ENCODE peak calls at places on chromosomes 4 and X, in six cellular contexts. T is breast epithelium, Z is HepG2, H is HL-60, G is transverse colon, I is endothelial cell of umbilical vein. J is an unnamed sample.
A peak's percentile ranks its signal among the peaks of the same experiment; 100 is the strongest.

GRCh38 chrX:106208154-106208553 is 40.0 kb downstream of the PWWP3B start:
- DNase-seq in H (no peak), G (no peak), T (no peak), I (no peak), Z (no peak), J (no peak)

GRCh38 chrX:79371640-79372039 is 4.5 kb upstream of the ITM2A start:
- DNase-seq in H (no peak), T (no peak), I (no peak), Z (no peak), G (no peak), J (no peak)

GRCh38 chrX:38004046-38004445 is 2.3 kb upstream of the SYTL5 start:
- DNase-seq in I (no peak), G (no peak), T (no peak), H (no peak), Z (no peak), J (no peak)

GRCh38 chr4:125198916-125199315 is 115.8 kb upstream of the FAT4 start:
- DNase-seq in H (no peak), I (peak; percentile 84), T (no peak), G (no peak), Z (no peak), J (no peak)

GRCh38 chrX:37454537-37455285 is 105.5 kb downstream of the PRRG1 start:
- DNase-seq in H (no peak), T (no peak), I (peak; percentile 32), G (peak; percentile 28), Z (no peak), J (no peak)

GRCh38 chrX:1506916-1507315 is 30.1 kb downstream of the P2RY8 start:
- DNase-seq in I (no peak), Z (no peak), G (no peak), H (no peak), T (no peak), J (no peak)

GRCh38 chr4:145740796-145741195 is 60.9 kb downstream of the C4orf51 start:
- DNase-seq in Z (no peak), G (no peak), I (no peak), T (no peak), H (no peak), J (no peak)

GRCh38 chr4:100949350-100949935 is 397.9 kb downstream of the PPP3CA start:
- DNase-seq in H (no peak), G (no peak), Z (no peak), T (no peak), I (no peak), J (no peak)

GRCh38 chr4:8247047-8247930 is 22.3 kb upstream of the HTRA3 start:
- DNase-seq in T (no peak), H (no peak), I (no peak), G (peak; percentile 26), Z (peak; percentile 71), J (no peak)

GRCh38 chr4:4860381-4860802 is 927 bp downstream of the MSX1 start:
- DNase-seq in H (no peak), Z (peak; percentile 24), I (peak; percentile 23), T (no peak), G (no peak), J (no peak)
- TF ChIP-seq POLR2AphosphoS5 in H (no peak), Z (no peak), I (no peak), T (no peak), G (no peak), J (no peak)

DNA sequence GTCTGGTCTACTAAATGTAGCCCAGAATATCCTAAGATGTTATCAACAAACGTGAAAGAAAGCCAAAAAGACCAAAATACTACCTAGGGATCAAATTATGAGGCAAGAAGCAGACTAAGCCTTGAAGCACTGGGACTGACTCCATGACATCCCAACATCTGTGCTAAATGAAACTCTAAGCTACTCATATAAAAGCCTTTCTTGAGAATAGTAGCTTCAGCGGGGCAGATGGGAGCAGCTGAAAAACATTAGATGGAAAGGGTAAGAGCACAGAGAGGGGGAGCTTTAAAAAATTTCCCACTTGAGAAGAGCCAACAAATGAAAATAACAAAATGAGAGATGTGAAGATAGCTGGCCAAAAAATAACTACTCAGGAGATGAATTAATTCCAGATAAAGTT is 81.7 kb downstream of the MAD2L1 start:
- DNase-seq in I (no peak), T (no peak), Z (no peak), H (no peak), G (no peak), J (no peak)
- TF ChIP-seq POLR2AphosphoS5 in I (no peak), T (no peak), Z (no peak), H (no peak), G (no peak), J (no peak)

GRCh38 chr4:94345984-94346383 is 3.3 kb upstream of the HPGDS start:
- DNase-seq in G (no peak), T (no peak), H (no peak), I (no peak), Z (no peak), J (no peak)
- TF ChIP-seq POLR2AphosphoS5 in G (no peak), T (no peak), H (no peak), I (no peak), Z (no peak), J (no peak)

GRCh38 chr4:118964891-118965411 is 76.3 kb downstream of the SYNPO2 start:
- DNase-seq in T (no peak), Z (no peak), H (no peak), I (no peak), G (no peak), J (no peak)

GRCh38 chr4:118968813-118969212 is 80.2 kb downstream of the SYNPO2 start:
- DNase-seq in H (no peak), I (no peak), T (no peak), Z (no peak), G (no peak), J (no peak)

GRCh38 chr4:118967393-118967792 is 78.7 kb downstream of the SYNPO2 start:
- DNase-seq in Z (no peak), I (no peak), H (no peak), T (no peak), G (no peak), J (no peak)

GRCh38 chr4:118969359-118969758 is 80.7 kb downstream of the SYNPO2 start:
- DNase-seq in T (no peak), G (peak; percentile 35), H (peak; percentile 53), Z (peak; percentile 11), I (peak; percentile 72), J (no peak)

GRCh38 chr4:118968006-118968405 is 79.4 kb downstream of the SYNPO2 start:
- DNase-seq in Z (no peak), T (no peak), I (peak; percentile 38), H (peak; percentile 86), G (peak; percentile 43), J (peak; percentile 30)
- TF ChIP-seq POLR2AphosphoS5 in Z (no peak), T (peak; percentile 37), I (no peak), H (no peak), G (peak; percentile 34), J (no peak)

GRCh38 chr4:23932186-23932585 is 42.3 kb upstream of the PPARGC1A start:
- DNase-seq in Z (no peak), I (no peak), T (no peak), G (no peak), H (no peak), J (no peak)

GRCh38 chr4:23931489-23931830 is 41.6 kb upstream of the PPARGC1A start:
- DNase-seq in Z (no peak), G (no peak), I (no peak), H (no peak), T (no peak), J (no peak)

GRCh38 chr4:23932935-23933334 is 43.1 kb upstream of the PPARGC1A start:
- DNase-seq in T (no peak), G (no peak), I (no peak), H (no peak), Z (no peak), J (no peak)

GRCh38 chr4:23929248-23929647 is 39.4 kb upstream of the PPARGC1A start:
- DNase-seq in H (no peak), Z (no peak), I (no peak), G (no peak), T (no peak), J (no peak)

GRCh38 chr4:23930750-23931488 is 41.1 kb upstream of the PPARGC1A start:
- DNase-seq in H (no peak), G (peak; percentile 34), I (no peak), T (peak; percentile 61), Z (peak; percentile 75), J (no peak)
- TF ChIP-seq POLR2AphosphoS5 in H (no peak), G (peak; percentile 25), I (no peak), T (peak; percentile 68), Z (no peak), J (no peak)

DNA sequence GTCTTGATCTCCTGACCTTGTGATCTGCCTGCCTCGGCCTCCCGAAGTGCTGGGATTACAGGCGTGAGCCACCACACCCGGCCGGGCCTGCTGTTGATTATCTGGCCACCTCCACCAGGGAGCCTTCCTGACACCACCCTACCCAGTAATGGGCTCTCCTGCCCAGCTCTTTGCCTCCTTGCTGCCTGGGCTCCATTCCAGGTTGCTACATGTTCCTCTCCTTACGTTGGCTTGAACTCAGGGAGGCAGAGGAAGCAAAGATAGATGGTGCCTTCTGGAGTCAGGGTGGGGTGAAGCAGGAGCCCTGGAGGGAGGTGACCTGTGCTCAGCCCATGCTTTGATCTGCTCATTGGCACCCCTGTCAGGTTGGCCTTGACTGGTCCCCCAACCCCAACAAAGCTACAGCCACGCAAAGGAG is 26.3 kb downstream of the FLNA start:
- DNase-seq in G (no peak), H (no peak), T (no peak), I (no peak), Z (no peak), J (no peak)
- TF ChIP-seq POLR2AphosphoS5 in G (no peak), H (peak; percentile 35), T (no peak), I (no peak), Z (no peak), J (peak; percentile 15)

DNA sequence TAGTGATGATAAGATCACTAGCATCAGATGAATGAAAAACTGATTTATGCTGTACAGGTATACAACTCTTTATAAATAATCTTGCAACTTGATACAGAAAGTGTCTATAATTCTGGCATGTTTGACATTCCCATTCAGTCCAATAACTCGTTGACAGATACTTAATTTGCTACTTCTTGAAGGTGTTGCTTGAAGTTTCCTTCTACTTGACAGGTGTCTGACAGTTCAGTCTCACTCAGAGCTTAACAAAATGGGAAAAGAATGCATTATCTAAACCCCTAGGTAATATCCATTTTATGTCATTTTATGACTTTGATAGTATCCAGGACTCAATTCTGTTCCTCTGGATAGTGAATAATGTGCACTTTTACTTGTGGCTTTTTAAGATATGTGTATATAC is 508.9 kb downstream of the GRID2 start:
- DNase-seq in I (no peak), G (no peak), Z (no peak), H (no peak), T (no peak), J (no peak)
- TF ChIP-seq POLR2AphosphoS5 in I (no peak), G (no peak), Z (no peak), H (no peak), T (no peak), J (no peak)

DNA sequence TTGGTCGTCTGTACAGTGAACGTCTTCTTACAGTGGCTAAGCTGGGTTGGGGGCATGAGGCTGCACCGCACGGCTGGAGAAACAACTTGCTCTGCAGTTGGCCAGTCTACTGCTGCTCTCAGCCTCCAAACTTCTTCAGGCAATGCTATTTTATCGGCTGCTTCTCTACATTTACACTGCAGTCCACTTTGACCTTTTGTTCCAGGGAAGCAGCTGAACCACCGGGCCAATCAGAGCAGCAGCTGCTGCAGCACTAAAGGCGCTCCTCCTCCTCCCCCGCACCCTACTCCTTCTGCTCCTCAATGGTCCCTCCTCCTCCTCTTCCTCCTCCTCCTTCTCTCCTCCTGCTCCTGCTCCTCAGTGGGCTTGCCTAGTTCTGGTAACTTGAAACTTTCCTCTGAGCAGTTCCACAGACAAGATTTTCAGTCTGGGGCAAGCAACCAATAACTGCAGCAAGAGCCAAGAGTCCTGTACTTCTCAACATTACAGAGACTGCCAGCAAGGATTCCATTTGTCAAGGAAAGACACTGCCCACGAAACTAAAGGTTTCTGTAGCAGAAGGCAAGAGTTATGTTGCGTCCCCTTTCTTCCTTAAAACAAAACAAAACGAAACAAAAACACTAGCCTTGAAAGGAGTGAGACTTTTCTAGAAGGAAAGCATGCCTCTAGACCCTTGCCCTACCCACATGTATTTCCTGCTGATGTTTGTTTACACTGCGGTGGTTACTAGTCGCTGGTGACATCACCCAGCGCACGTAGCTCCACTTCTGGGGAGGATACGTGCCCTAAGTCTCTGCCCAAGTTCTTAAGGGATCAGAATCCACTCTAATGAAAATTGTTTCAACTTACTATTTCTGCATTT is 125.7 kb upstream of the NAP1L5 start:
- DNase-seq in Z (peak; percentile 61), G (peak; percentile 90), I (peak; percentile 92), H (peak; percentile 46), T (peak; percentile 70), J (no peak)
- TF ChIP-seq POLR2AphosphoS5 in Z (peak; percentile 92), G (peak; percentile 95), I (peak; percentile 55), H (no peak), T (peak; percentile 15), J (no peak)